ENCODE peak calls at places on chromosomes 11 and 22, in ten cellular contexts. B is K562, G is right cardiac atrium, N is lower lobe of right lung, I is right lobe of liver, D is DND-41, H is heart right ventricle, O is pancreas, E is heart left ventricle, Q is upper lobe of right lung. K is an unnamed sample. For H3K4me1, the result is how much of the 10 kb centered on the place peaks cover.

GRCh38 chr22:37781434-37782059 is 26.2 kb upstream of the GCAT start:
- ATAC-seq in B (peak), G (no peak), N (no peak), I (peak), D (no peak), H (peak), O (no peak), E (no peak), Q (no peak), K (no peak)

GRCh38 chr22:44957267-44957905 is 52.4 kb downstream of the PHF21B start:
- ATAC-seq in B (peak), G (no peak), N (no peak), I (no peak), D (no peak), H (no peak), O (no peak), E (no peak), Q (no peak), K (no peak)

GRCh38 chr22:47053013-47053864 is 290.8 kb downstream of the TBC1D22A start:
- ATAC-seq in B (no peak), G (no peak), N (no peak), I (peak), D (no peak), H (no peak), O (peak), E (no peak), Q (no peak), K (no peak)

GRCh38 chr11:84420261-84420660 is 1134.1 kb upstream of the CCDC90B start:
- ATAC-seq in B (no peak), G (no peak), N (no peak), I (no peak), D (no peak), H (no peak), O (no peak), E (no peak), Q (no peak), K (no peak)

GRCh38 chr11:121651267-121651625 is 198.5 kb upstream of the SORL1-AS1 start:
- ATAC-seq in B (no peak), G (no peak), N (no peak), I (no peak), D (peak), H (no peak), O (no peak), E (no peak), Q (no peak), K (no peak)

GRCh38 chr22:45978275-45978713 is 1.3 kb upstream of the WNT7B start:
- ATAC-seq in B (no peak), G (no peak), N (no peak), I (no peak), D (no peak), H (no peak), O (no peak), E (no peak), Q (no peak), K (no peak)

GRCh38 chr11:78931891-78932290 is 357.2 kb upstream of the NARS2 start:
- ATAC-seq in B (no peak), G (no peak), N (peak), I (no peak), D (no peak), H (no peak), O (no peak), E (no peak), Q (peak), K (no peak)

GRCh38 chr11:92707665-92708064 is 261.8 kb upstream of the MTNR1B start:
- ATAC-seq in B (no peak), G (peak), N (no peak), I (no peak), D (no peak), H (peak), O (no peak), E (peak), Q (no peak), K (no peak)

GRCh38 chr11:85821636-85822035 is 10.7 kb upstream of the SYTL2 start:
- ATAC-seq in B (no peak), G (no peak), N (peak), I (peak), D (no peak), H (no peak), O (peak), E (no peak), Q (peak), K (no peak)

GRCh38 chr11:77436969-77437368 is 36.9 kb downstream of the PAK1 start:
- ATAC-seq in B (no peak), G (no peak), N (no peak), I (no peak), D (no peak), H (no peak), O (no peak), E (no peak), Q (no peak), K (no peak)

GRCh38 chr11:10674991-10675440 is 18.5 kb downstream of the IRAG1 start:
- ATAC-seq in B (peak), G (peak), N (peak), I (peak), D (no peak), H (peak), O (peak), E (peak), Q (peak), K (peak)

GRCh38 chr11:12134239-12134590 is 23.8 kb downstream of the MICAL2 start:
- ATAC-seq in B (no peak), G (no peak), N (peak), I (no peak), D (peak), H (peak), O (no peak), E (peak), Q (peak), K (no peak)

GRCh38 chr11:93468286-93468685 is 74.9 kb downstream of the SMCO4 start:
- ATAC-seq in B (no peak), G (no peak), N (no peak), I (no peak), D (no peak), H (no peak), O (peak), E (no peak), Q (no peak), K (no peak)

GRCh38 chr11:45815747-45816146 is 10.8 kb downstream of the SLC35C1 start:
- ATAC-seq in B (peak), G (no peak), N (no peak), I (no peak), D (peak), H (no peak), O (no peak), E (no peak), Q (no peak), K (no peak)

GRCh38 chr11:33268945-33269567 is 11.9 kb downstream of the HIPK3 start:
- ATAC-seq in B (peak), G (no peak), N (no peak), I (no peak), D (no peak), H (peak), O (no peak), E (no peak), Q (no peak), K (no peak)

GRCh38 chr11:59584294-59584693 is 31.3 kb downstream of the OSBP start:
- ATAC-seq in B (no peak), G (no peak), N (no peak), I (no peak), D (no peak), H (no peak), O (no peak), E (no peak), Q (no peak), K (no peak)

GRCh38 chr11:46210133-46210636 is 67.3 kb upstream of the CREB3L1 start:
- ATAC-seq in B (peak), G (no peak), N (peak), I (peak), D (peak), H (peak), O (no peak), E (peak), Q (peak), K (no peak)

GRCh38 chr11:117685566-117685965 is 111.5 kb downstream of the DSCAML1 start:
- ATAC-seq in B (no peak), G (no peak), N (peak), I (no peak), D (no peak), H (no peak), O (no peak), E (no peak), Q (peak), K (no peak)

GRCh38 chr11:74001822-74002286 is 7.0 kb downstream of the UCP3 start:
- ATAC-seq in B (peak), G (no peak), N (no peak), I (no peak), D (no peak), H (no peak), O (no peak), E (no peak), Q (no peak), K (no peak)

GRCh38 chr22:40690370-40690769 is 11.1 kb downstream of the MCHR1 start:
- ATAC-seq in B (no peak), G (no peak), N (no peak), I (no peak), D (no peak), H (no peak), O (no peak), E (no peak), Q (no peak), K (no peak)

GRCh38 chr11:117949062-117949461 is 19.9 kb upstream of the TMPRSS13 start:
- ATAC-seq in B (no peak), G (no peak), N (no peak), I (no peak), D (no peak), H (no peak), O (no peak), E (no peak), Q (no peak), K (no peak)

GRCh38 chr11:109241988-109242387 is 180.0 kb upstream of the C11orf87 start:
- ATAC-seq in B (no peak), G (no peak), N (peak), I (no peak), D (no peak), H (no peak), O (no peak), E (no peak), Q (peak), K (no peak)

GRCh38 chr22:41411021-41411851 is 29.5 kb downstream of the TEF start:
- ATAC-seq in B (no peak), G (peak), N (no peak), I (no peak), D (no peak), H (peak), O (no peak), E (peak), Q (no peak), K (peak)

GRCh38 chr11:60872952-60873524 is 5.7 kb downstream of the ZP1 start:
- ATAC-seq in B (peak), G (no peak), N (peak), I (no peak), D (peak), H (peak), O (no peak), E (peak), Q (peak), K (no peak)

GRCh38 chr11:101428918-101429317 is 154.9 kb downstream of the TRPC6 start:
- ATAC-seq in B (no peak), G (no peak), N (peak), I (peak), D (no peak), H (no peak), O (peak), E (peak), Q (peak), K (no peak)

GRCh38 chr22:38750104-38750503 is 5.7 kb downstream of the SUN2 start:
- ATAC-seq in B (no peak), G (no peak), N (no peak), I (no peak), D (no peak), H (no peak), O (no peak), E (no peak), Q (no peak), K (no peak)

GRCh38 chr11:63869686-63870085 is 30.8 kb downstream of the MARK2 start:
- ATAC-seq in B (no peak), G (no peak), N (no peak), I (no peak), D (peak), H (no peak), O (no peak), E (no peak), Q (no peak), K (no peak)
- H3K27ac ChIP-seq in B (no peak), G (no peak), N (peak), I (no peak), D (peak), H (peak), O (peak), E (no peak), Q (peak), K (no peak)

DNA sequence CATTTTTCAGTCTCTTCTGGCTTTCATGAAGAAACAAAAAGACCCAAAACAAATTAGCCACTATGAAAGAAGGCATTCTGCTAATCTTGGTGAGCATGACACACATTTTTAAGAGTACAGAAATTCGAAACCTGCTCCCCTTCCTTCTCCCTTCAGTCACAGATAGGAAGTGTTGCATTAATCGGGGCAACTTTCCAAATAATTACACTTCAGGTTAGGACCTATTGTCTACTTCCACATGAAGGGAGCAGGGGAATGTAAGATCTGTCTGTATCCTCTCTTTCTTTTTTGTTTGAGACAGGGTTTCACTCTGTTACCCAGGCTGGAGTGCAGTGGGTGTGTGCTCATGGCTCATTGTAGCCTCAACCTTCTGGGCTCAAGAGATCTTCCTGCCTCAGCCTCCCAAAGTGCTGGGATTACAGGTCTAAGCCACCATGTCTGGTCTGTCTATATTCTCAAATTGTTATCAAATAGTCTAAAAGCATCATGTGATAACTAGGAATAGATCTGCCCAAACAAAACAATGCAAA is 45.8 kb downstream of the NCAM1 start:
- ATAC-seq in B (no peak), G (no peak), N (no peak), I (no peak), D (no peak), H (no peak), O (no peak), E (no peak), Q (no peak), K (no peak)
- H3K4me1 ChIP-seq in B (under half), G (under half), N (under half), I (under half), D (under half), H (under half), O (under half), E (under half), Q (under half), K (under half)

GRCh38 chr11:95067828-95068244 is 1.1 kb downstream of the SRSF8 start:
- ATAC-seq in B (peak), G (no peak), N (no peak), I (no peak), D (peak), H (no peak), O (peak), E (no peak), Q (no peak), K (no peak)

GRCh38 chr11:95067042-95067827 is 516 bp downstream of the SRSF8 start:
- ATAC-seq in B (peak), G (peak), N (peak), I (peak), D (peak), H (peak), O (peak), E (peak), Q (peak), K (peak)

GRCh38 chr11:95068549-95068948 is 1.8 kb downstream of the SRSF8 start:
- ATAC-seq in B (peak), G (peak), N (peak), I (peak), D (peak), H (peak), O (peak), E (peak), Q (peak), K (peak)

GRCh38 chr11:95066721-95067041 is at the start of gene SRSF8:
- ATAC-seq in B (peak), G (no peak), N (no peak), I (peak), D (peak), H (no peak), O (no peak), E (no peak), Q (no peak), K (no peak)

DNA sequence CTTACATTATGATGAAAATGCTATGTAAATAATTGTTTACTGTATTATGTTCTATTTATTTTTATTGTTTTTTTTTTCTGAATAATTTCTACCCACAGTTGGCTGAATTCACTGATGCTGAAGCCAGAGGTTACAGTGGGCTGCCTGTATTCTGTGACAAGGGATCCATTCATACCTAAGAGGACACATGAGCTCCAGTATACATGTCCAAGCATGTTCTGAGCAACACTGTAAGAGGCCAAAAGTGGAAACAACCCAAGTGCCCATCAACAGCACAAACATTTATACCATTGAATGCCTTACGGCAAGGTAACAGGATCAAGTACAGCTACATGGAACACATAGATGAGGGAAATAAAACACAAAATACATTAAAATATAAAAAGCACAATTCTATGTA is 1.4 kb upstream of the SRSF8 start:
- ATAC-seq in B (no peak), G (no peak), N (no peak), I (no peak), D (no peak), H (no peak), O (no peak), E (no peak), Q (no peak), K (no peak)
- H3K4me3 ChIP-seq in B (no peak), G (no peak), N (no peak), I (no peak), D (no peak), H (no peak), O (no peak), E (no peak), Q (no peak), K (no peak)

GRCh38 chr11:13923182-13923581 is 39.3 kb upstream of the SPON1 start:
- ATAC-seq in B (no peak), G (no peak), N (peak), I (no peak), D (no peak), H (no peak), O (no peak), E (no peak), Q (peak), K (no peak)
- H3K27ac ChIP-seq in B (no peak), G (no peak), N (no peak), I (no peak), D (no peak), H (peak), O (no peak), E (peak), Q (peak), K (no peak)

GRCh38 chr11:66111158-66111557 is 41.1 kb downstream of the PACS1 start:
- ATAC-seq in B (no peak), G (no peak), N (no peak), I (no peak), D (no peak), H (no peak), O (no peak), E (no peak), Q (no peak), K (no peak)
- H3K4me1 ChIP-seq in B (under half), G (under half), N (half or more), I (under half), D (under half), H (half or more), O (under half), E (under half), Q (under half), K (under half)

DNA sequence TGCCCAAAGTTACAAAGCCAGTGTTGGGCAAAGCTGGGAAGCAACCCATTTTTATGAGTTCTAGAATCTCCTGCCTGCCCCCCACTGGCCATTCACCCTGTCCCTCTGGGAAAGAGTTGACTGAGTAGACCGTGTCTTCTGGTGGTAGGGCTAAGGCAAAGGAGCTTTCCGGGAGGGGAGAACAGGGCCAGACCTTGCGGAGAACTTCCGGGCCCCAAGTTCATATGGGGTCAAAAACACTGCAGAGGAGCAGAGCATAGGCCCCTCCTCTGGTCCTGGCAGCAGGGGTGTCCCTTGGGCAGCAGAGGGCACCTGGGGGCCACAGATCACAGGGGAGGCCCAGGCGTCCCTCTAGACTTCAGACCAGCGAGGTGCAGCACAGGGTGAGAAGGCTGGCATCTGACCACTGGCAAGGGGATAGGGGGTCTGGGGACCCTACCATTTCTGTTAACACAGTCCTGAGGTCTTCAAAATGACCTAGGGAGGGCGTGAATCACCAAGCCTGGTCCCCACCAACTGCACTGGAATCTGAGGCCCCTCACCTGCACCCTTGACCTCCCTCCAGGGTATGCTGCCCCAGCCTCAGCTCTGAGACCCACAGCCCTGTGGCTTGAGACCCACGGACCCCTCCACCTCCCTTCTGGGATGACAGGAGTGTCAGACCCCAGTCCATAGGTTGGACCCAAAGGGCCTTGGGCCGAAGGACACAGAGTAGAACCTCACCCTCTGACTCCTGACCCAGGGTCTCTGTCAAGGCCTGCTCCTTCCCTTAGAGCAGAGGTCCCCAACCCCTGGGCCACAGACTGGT is 1.3 kb upstream of the ARAP1 start:
- ATAC-seq in B (peak), G (no peak), N (no peak), I (peak), D (no peak), H (no peak), O (peak), E (peak), Q (no peak), K (no peak)
- H3K4me3 ChIP-seq in B (no peak), G (no peak), N (no peak), I (no peak), D (no peak), H (no peak), O (no peak), E (no peak), Q (no peak), K (no peak)

K was measured in gastroesophageal sphincter.